ENCODE peak calls at places on chromosomes 13 and 19, in six cellular contexts. T, H, V, O, C and Y are unnamed samples.

GRCh38 chr13:106117035-106117434 is 418.4 kb downstream of the EFNB2 start:
- DNase-seq in T (no peak), V (no peak), O (no peak), C (no peak), H (peak), Y (peak)

GRCh38 chr19:5578094-5578846 is 10.5 kb upstream of the TINCR start:
- DNase-seq in O (peak), H (peak), T (peak), C (peak), V (peak), Y (peak)

GRCh38 chr19:39363909-39364457 is 21.8 kb downstream of the SAMD4B start:
- DNase-seq in V (no peak), H (no peak), O (no peak), C (no peak), T (no peak), Y (peak)

GRCh38 chr13:49635599-49636433 is 7.5 kb downstream of the ARL11 start:
- DNase-seq in O (no peak), C (no peak), V (no peak), H (no peak), T (no peak), Y (peak)

GRCh38 chr13:49858183-49858856 is 65.8 kb upstream of the KPNA3 start:
- DNase-seq in H (peak), O (no peak), T (peak), C (no peak), V (no peak), Y (peak)

GRCh38 chr19:16327911-16328823 is 3.5 kb downstream of the KLF2 start:
- DNase-seq in O (no peak), H (peak), V (peak), C (no peak), T (no peak), Y (peak)

GRCh38 chr13:81597101-81597500 is 1256.2 kb upstream of the SPRY2 start:
- DNase-seq in T (no peak), O (no peak), V (no peak), H (no peak), C (no peak), Y (no peak)

GRCh38 chr19:658916-659839 is 3.8 kb downstream of the RNF126 start:
- DNase-seq in H (no peak), V (no peak), C (no peak), O (no peak), T (no peak), Y (peak)

GRCh38 chr19:44746946-44747738 is 1.4 kb upstream of the BCL3 start:
- DNase-seq in C (peak), H (peak), T (peak), V (peak), O (peak), Y (peak)

GRCh38 chr13:33069365-33069764 is 53.1 kb downstream of the KL start:
- DNase-seq in C (no peak), H (no peak), V (no peak), O (no peak), T (no peak), Y (no peak)

GRCh38 chr13:45432737-45433380 is 14.7 kb upstream of the SLC25A30 start:
- DNase-seq in T (no peak), V (no peak), O (no peak), C (no peak), H (no peak), Y (no peak)

GRCh38 chr13:22569830-22570229 is 610.9 kb upstream of the SGCG start:
- DNase-seq in T (no peak), H (no peak), C (no peak), O (no peak), V (no peak), Y (no peak)

GRCh38 chr19:12838182-12838890 is at the start of gene MAST1:
- DNase-seq in O (peak), H (no peak), C (peak), T (no peak), V (peak), Y (no peak)

GRCh38 chr19:8585894-8586750 is 8.9 kb upstream of the MYO1F start:
- DNase-seq in V (peak), T (no peak), H (no peak), O (no peak), C (peak), Y (peak)

GRCh38 chr19:17488593-17489391 is 18.5 kb downstream of the SLC27A1 start:
- DNase-seq in H (no peak), T (no peak), V (peak), C (peak), O (peak), Y (peak)

GRCh38 chr13:98180092-98180491 is 3.0 kb upstream of the RNF113B start:
- DNase-seq in T (no peak), H (no peak), C (no peak), O (no peak), V (no peak), Y (no peak)

GRCh38 chr19:40811478-40812341 is 12.7 kb downstream of the EGLN2 start:
- DNase-seq in H (no peak), C (peak), T (no peak), V (peak), O (no peak), Y (no peak)

GRCh38 chr19:45016388-45017314 is 15.4 kb downstream of the RELB start:
- DNase-seq in H (peak), V (peak), T (peak), C (peak), O (peak), Y (peak)

GRCh38 chr19:15264061-15264932 is 32.0 kb upstream of the EPHX3 start:
- DNase-seq in V (peak), C (peak), T (peak), O (peak), H (peak), Y (peak)

GRCh38 chr19:41837981-41838708 is 6.3 kb downstream of the LYPD4 start:
- DNase-seq in T (no peak), C (no peak), H (no peak), V (no peak), O (no peak), Y (no peak)

GRCh38 chr13:111397202-111397880 is 76.9 kb downstream of the TEX29 start:
- DNase-seq in T (no peak), O (no peak), H (no peak), V (no peak), C (no peak), Y (no peak)

GRCh38 chr13:23867027-23867491 is 22.1 kb downstream of the MIPEP start:
- DNase-seq in O (no peak), T (no peak), C (no peak), H (peak), V (no peak), Y (no peak)

GRCh38 chr13:113110852-113111315 is 5.3 kb downstream of the F7 start:
- DNase-seq in O (no peak), V (no peak), T (peak), C (peak), H (no peak), Y (no peak)

GRCh38 chr19:57314146-57314545 is 6.1 kb upstream of the ZNF543 start:
- DNase-seq in C (no peak), T (no peak), O (no peak), V (no peak), H (no peak), Y (no peak)

GRCh38 chr19:18437481-18438330 is at the start of gene ISYNA1:
- DNase-seq in H (no peak), O (no peak), C (peak), T (no peak), V (peak), Y (no peak)

GRCh38 chr13:112218416-112218815 is 151.5 kb downstream of the SOX1 start:
- DNase-seq in V (no peak), T (no peak), O (no peak), H (no peak), C (no peak), Y (no peak)

GRCh38 chr13:50071399-50071798 is 56.2 kb downstream of the KCNRG start:
- DNase-seq in T (no peak), V (no peak), O (no peak), H (no peak), C (no peak), Y (no peak)

GRCh38 chr13:24208314-24208713 is 47.8 kb downstream of the SPATA13 start:
- DNase-seq in T (peak), O (no peak), C (no peak), H (peak), V (no peak), Y (no peak)